ENCODE peak calls at places on chromosome 16, in five cellular contexts. S is skeletal muscle cell, A is mucosa of descending colon, C is fibroblast of pulmonary artery, H is PC-9. W is an unnamed sample.

GRCh38 chr16:31528726-31529397 is 1.2 kb downstream of the AHSP start:
- DNase-seq in S (no peak), A (no peak), C (no peak), H (no peak), W (peak)

GRCh38 chr16:10326647-10327046 is 59.2 kb upstream of the ATF7IP2 start:
- DNase-seq in S (no peak), A (no peak), C (no peak), H (no peak), W (no peak)

GRCh38 chr16:14529010-14529669 is 100.9 kb downstream of the PARN start:
- DNase-seq in S (peak), A (no peak), C (peak), H (peak), W (peak)

GRCh38 chr16:72241930-72242329 is 70.0 kb upstream of the PMFBP1 start:
- DNase-seq in S (no peak), A (no peak), C (peak), H (no peak), W (peak)

GRCh38 chr16:17836868-17837602 is 366.3 kb upstream of the XYLT1 start:
- DNase-seq in S (peak), A (no peak), C (peak), H (peak), W (peak)

GRCh38 chr16:73057369-73058210 is 9.7 kb upstream of the ZFHX3 start:
- DNase-seq in S (no peak), A (no peak), C (peak), H (no peak), W (peak)

GRCh38 chr16:3654249-3654991 is at the start of gene DNASE1:
- DNase-seq in S (no peak), A (peak), C (peak), H (no peak), W (peak)

GRCh38 chr16:20675488-20676267 is 21.8 kb downstream of the ACSM1 start:
- DNase-seq in S (no peak), A (peak), C (peak), H (peak), W (no peak)

GRCh38 chr16:83420206-83420760 is 387.5 kb upstream of the HSBP1 start:
- DNase-seq in S (peak), A (no peak), C (peak), H (no peak), W (peak)

GRCh38 chr16:53620476-53620875 is 83.2 kb downstream of the RPGRIP1L start:
- DNase-seq in S (no peak), A (no peak), C (no peak), H (no peak), W (no peak)

GRCh38 chr16:6888536-6888935 is 444.1 kb upstream of the RBFOX1 start:
- DNase-seq in S (no peak), A (no peak), C (no peak), H (no peak), W (no peak)

GRCh38 chr16:85428168-85428898 is 184.8 kb upstream of the GSE1 start:
- DNase-seq in S (no peak), A (peak), C (peak), H (no peak), W (peak)

GRCh38 chr16:23924138-23924537 is 88.4 kb downstream of the PRKCB start:
- DNase-seq in S (no peak), A (no peak), C (no peak), H (no peak), W (no peak)

GRCh38 chr16:2213817-2214720 is 571 bp downstream of the PGP start:
- DNase-seq in S (no peak), A (peak), C (no peak), H (no peak), W (peak)

GRCh38 chr16:84502075-84502474 is 2.4 kb downstream of the MEAK7 start:
- DNase-seq in S (no peak), A (no peak), C (no peak), H (peak), W (no peak)

GRCh38 chr16:68737046-68737729 is at the start of gene CDH1:
- DNase-seq in S (no peak), A (peak), C (no peak), H (peak), W (no peak)

GRCh38 chr16:68740628-68741346 is 3.7 kb downstream of the CDH1 start:
- DNase-seq in S (no peak), A (no peak), C (no peak), H (no peak), W (no peak)

GRCh38 chr16:68739964-68740627 is 3.0 kb downstream of the CDH1 start:
- DNase-seq in S (no peak), A (no peak), C (no peak), H (no peak), W (no peak)

GRCh38 chr16:68736561-68736960 is 531 bp upstream of the CDH1 start:
- DNase-seq in S (no peak), A (peak), C (no peak), H (no peak), W (no peak)

DNA sequence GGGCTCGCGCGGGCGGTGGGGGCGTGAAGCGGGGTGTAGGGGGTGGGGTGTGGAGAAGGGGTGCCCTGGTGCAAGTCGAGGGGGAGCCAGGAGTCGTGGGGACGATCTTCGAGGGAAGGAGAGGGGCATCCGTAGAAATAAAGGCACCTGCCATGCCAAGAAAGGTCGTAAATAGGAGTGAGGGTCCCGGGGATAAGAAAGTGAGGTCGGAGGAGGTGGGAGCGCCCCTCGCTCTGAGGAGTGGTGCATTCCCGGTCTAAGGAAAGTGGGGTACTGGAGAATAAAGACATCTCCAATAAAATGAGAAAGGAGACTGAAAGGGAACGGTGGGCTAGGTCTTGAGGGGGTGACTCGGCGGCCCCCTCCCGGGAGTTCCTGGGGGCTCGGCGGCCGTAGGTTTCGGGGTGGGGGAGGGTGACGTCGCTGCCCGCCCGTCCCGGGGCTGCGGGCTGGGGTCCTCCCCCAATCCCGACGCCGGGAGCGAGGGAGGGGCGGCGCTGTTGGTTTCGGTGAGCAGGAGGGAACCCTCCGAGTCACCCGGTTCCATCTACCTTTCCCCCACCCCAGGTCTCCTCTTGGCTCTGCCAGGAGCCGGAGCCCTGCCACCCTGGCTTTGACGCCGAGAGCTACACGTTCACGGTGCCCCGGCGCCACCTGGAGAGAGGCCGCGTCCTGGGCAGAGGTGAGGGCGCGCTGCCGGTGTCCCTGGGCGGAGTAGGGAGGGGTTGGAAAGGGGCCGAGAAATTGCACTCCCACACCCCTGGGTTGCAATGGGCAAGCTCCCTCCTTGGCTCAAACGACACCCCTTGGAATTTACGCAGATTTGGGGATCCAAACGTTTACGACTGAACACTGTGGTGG is 868 bp downstream of the CDH1 start:
- DNase-seq in S (no peak), A (peak), C (no peak), H (peak), W (no peak)
- H3K4me3 ChIP-seq in S (no peak), A (peak), C (no peak), H (peak), W (no peak)

DNA sequence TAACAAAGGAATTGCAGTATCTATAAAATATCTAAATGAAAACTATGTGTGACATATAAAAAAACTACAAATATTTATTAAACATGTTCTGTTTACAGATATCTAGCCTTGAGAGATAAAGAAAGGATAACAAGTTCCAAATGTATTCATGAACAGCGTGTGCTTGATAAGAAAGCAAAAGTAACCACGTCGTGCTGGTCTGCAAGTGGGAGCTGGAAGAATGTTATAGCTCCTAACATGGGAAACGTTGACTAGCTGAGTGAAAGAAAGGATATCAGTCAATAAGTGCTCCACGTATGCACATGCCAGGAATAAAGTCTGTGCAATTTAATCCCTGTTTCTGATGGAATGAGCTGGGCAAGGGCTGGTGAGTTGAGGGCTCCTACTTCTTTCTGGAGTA is 71.2 kb upstream of the CDYL2 start:
- DNase-seq in S (no peak), A (no peak), C (peak), H (no peak), W (peak)
- H3K4me3 ChIP-seq in S (no peak), A (no peak), C (no peak), H (no peak), W (no peak)

GRCh38 chr16:88521674-88522073 is 48.5 kb upstream of the ZC3H18 start:
- DNase-seq in S (no peak), A (no peak), C (no peak), H (no peak), W (no peak)
- H3K4me3 ChIP-seq in S (no peak), A (no peak), C (no peak), H (no peak), W (no peak)

GRCh38 chr16:88978608-88979346 is 1.8 kb upstream of the CBFA2T3 start:
- DNase-seq in S (no peak), A (peak), C (no peak), H (no peak), W (no peak)
- H3K4me3 ChIP-seq in S (no peak), A (no peak), C (no peak), H (no peak), W (no peak)

DNA sequence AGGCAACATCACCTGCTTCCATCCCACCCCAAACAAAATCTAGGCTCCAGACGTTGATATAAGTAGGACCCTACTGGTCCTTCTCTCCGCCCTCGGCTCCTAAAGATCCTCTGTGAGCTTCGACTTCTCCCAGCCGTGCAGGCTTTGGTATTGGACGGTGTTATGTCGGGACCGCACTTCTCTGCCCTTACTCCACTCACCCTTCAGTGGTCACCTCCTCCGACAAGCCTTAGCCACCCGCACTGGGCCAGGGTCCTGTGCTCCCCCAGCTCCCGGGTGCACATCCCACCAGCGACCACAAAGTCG is 1.6 kb downstream of the PSMB10 start:
- DNase-seq in S (no peak), A (no peak), C (no peak), H (no peak), W (no peak)
- H3K4me3 ChIP-seq in S (peak), A (no peak), C (peak), H (peak), W (peak)

GRCh38 chr16:22198547-22199293 is 7.4 kb upstream of the EEF2K start:
- DNase-seq in S (no peak), A (no peak), C (no peak), H (no peak), W (no peak)
- H3K4me3 ChIP-seq in S (no peak), A (no peak), C (no peak), H (no peak), W (no peak)

GRCh38 chr16:28898942-28899341 is 20.7 kb downstream of the ATP2A1 start:
- DNase-seq in S (no peak), A (no peak), C (no peak), H (no peak), W (no peak)
- H3K4me3 ChIP-seq in S (no peak), A (no peak), C (no peak), H (no peak), W (no peak)